ENCODE peak calls at places on chromosomes 13 and 19, in ten cellular contexts. U is NCI-H1436; H is ureter; P is AG09309; Z is PC-3; G is naive thymus-derived CD4-positive, alpha-beta T cell; O is bronchial epithelial cell; W is CD8-positive, alpha-beta memory T cell; Y is HFF-Myc; C is EH. J is an unnamed sample.

GRCh38 chr13:27601208-27601607 is 19.1 kb downstream of the LNX2 start:
- DNase-seq in Z (no peak), Y (no peak), U (no peak), O (no peak), C (no peak), G (no peak), W (no peak), P (no peak), H (no peak), J (no peak)

GRCh38 chr13:27273658-27274425 is 3.2 kb downstream of the RASL11A start:
- DNase-seq in G (no peak), P (no peak), C (peak; percentile 90), Z (no peak), Y (no peak), O (no peak), U (no peak), W (no peak), H (no peak), J (no peak)

GRCh38 chr13:46184277-46184699 is 2.3 kb upstream of the LCP1 start:
- DNase-seq in H (no peak), U (no peak), G (peak; percentile 70), Z (peak; percentile 43), Y (no peak), W (peak; percentile 77), O (no peak), C (peak; percentile 2), P (no peak), J (no peak)

GRCh38 chr19:16285769-16286564 is 38.7 kb upstream of the KLF2 start:
- DNase-seq in C (peak; percentile 4), U (peak; percentile 56), O (peak; percentile 5), G (peak; percentile 23), Y (no peak), Z (no peak), P (no peak), W (no peak), H (no peak), J (no peak)

GRCh38 chr13:68988176-68988575 is 1119.5 kb upstream of the ATXN8OS start:
- DNase-seq in P (no peak), U (no peak), Z (no peak), C (no peak), O (no peak), Y (no peak), H (no peak), G (no peak), W (no peak), J (no peak)

GRCh38 chr13:27533155-27533643 is 82.8 kb upstream of the MTIF3 start:
- DNase-seq in P (peak; percentile 23), O (peak; percentile 23), Y (no peak), Z (peak; percentile 80), C (peak; percentile 72), G (peak; percentile 21), W (peak; percentile 19), U (no peak), H (peak; percentile 85), J (peak; percentile 93)

GRCh38 chr13:40665061-40665753 is 1.2 kb downstream of the FOXO1 start:
- DNase-seq in C (peak; percentile 24), U (no peak), Y (no peak), O (no peak), W (no peak), G (peak; percentile 18), P (no peak), Z (peak; percentile 26), H (peak; percentile 54), J (peak; percentile 59)

GRCh38 chr13:48508001-48508400 is 24.9 kb downstream of the RCBTB2 start:
- DNase-seq in Y (no peak), Z (no peak), G (no peak), C (no peak), W (no peak), H (no peak), O (peak; percentile 98), P (no peak), U (no peak), J (no peak)

GRCh38 chr13:30443957-30444404 is 21.7 kb downstream of the UBE2L5 start:
- DNase-seq in G (no peak), Y (no peak), P (no peak), C (no peak), O (no peak), H (no peak), U (no peak), W (no peak), Z (no peak), J (no peak)

GRCh38 chr19:7376151-7376852 is 27.6 kb downstream of the ARHGEF18 start:
- DNase-seq in G (no peak), P (no peak), W (no peak), Y (no peak), H (no peak), Z (peak; percentile 75), C (no peak), U (no peak), O (peak; percentile 30), J (no peak)

GRCh38 chr19:48867119-48867921 is 1.1 kb downstream of the PLEKHA4 start:
- DNase-seq in W (no peak), O (no peak), Y (no peak), H (no peak), U (no peak), G (no peak), Z (no peak), P (no peak), C (no peak), J (peak; percentile 6)

GRCh38 chr13:72204291-72204690 is 337.3 kb upstream of the DACH1 start:
- DNase-seq in U (no peak), W (no peak), C (peak; percentile 68), H (no peak), Z (peak; percentile 61), O (peak; percentile 55), Y (no peak), G (no peak), P (no peak), J (no peak)